ENCODE peak calls at places on chromosomes 7 and 10, in seven cellular contexts. One of them, this sample, is unnamed.

GRCh38 chr10:119293368-119293767 is 86.0 kb downstream of the GRK5 start:
- DNase-seq in T-cell: no peak
- DNase-seq in CD4-positive, alpha-beta T cell: no peak
- DNase-seq in skeletal muscle cell: no peak
- DNase-seq in CD8-positive, alpha-beta T cell: no peak
- DNase-seq in transverse colon: no peak
- DNase-seq in stimulated activated CD8-positive, alpha-beta memory T cell treated with anti-CD3 and anti-CD28 coated beads, Interleukin-7, amount 100 ng/mL, for 48 hours: no peak
- DNase-seq in this sample: no peak

GRCh38 chr10:119567978-119568377 is 25.5 kb upstream of the RGS10 start:
- DNase-seq in T-cell: no peak
- DNase-seq in stimulated activated CD8-positive, alpha-beta memory T cell treated with anti-CD3 and anti-CD28 coated beads, Interleukin-7, amount 100 ng/mL, for 48 hours: no peak
- DNase-seq in CD4-positive, alpha-beta T cell: no peak
- DNase-seq in skeletal muscle cell: no peak
- DNase-seq in CD8-positive, alpha-beta T cell: no peak
- DNase-seq in transverse colon: no peak
- DNase-seq in this sample: no peak

GRCh38 chr7:17097668-17098297 is 200.7 kb upstream of the AHR start:
- DNase-seq in CD8-positive, alpha-beta T cell: no peak
- DNase-seq in stimulated activated CD8-positive, alpha-beta memory T cell treated with anti-CD3 and anti-CD28 coated beads, Interleukin-7, amount 100 ng/mL, for 48 hours: no peak
- DNase-seq in CD4-positive, alpha-beta T cell: no peak
- DNase-seq in transverse colon: no peak
- DNase-seq in skeletal muscle cell: no peak
- DNase-seq in T-cell: no peak
- DNase-seq in this sample: no peak

GRCh38 chr7:28774529-28775057 is 183.5 kb downstream of the TRIL start:
- DNase-seq in CD4-positive, alpha-beta T cell: no peak
- DNase-seq in transverse colon: no peak
- DNase-seq in CD8-positive, alpha-beta T cell: no peak
- DNase-seq in skeletal muscle cell: no peak
- DNase-seq in T-cell: no peak
- DNase-seq in stimulated activated CD8-positive, alpha-beta memory T cell treated with anti-CD3 and anti-CD28 coated beads, Interleukin-7, amount 100 ng/mL, for 48 hours: no peak
- DNase-seq in this sample: no peak

GRCh38 chr10:133176546-133176945 is 16.5 kb downstream of the KNDC1 start:
- DNase-seq in CD8-positive, alpha-beta T cell: no peak
- DNase-seq in transverse colon: no peak
- DNase-seq in skeletal muscle cell: no peak
- DNase-seq in CD4-positive, alpha-beta T cell: no peak
- DNase-seq in T-cell: no peak
- DNase-seq in stimulated activated CD8-positive, alpha-beta memory T cell treated with anti-CD3 and anti-CD28 coated beads, Interleukin-7, amount 100 ng/mL, for 48 hours: no peak
- DNase-seq in this sample: no peak

GRCh38 chr10:35388197-35388596 is 51.9 kb downstream of the CCNY start:
- DNase-seq in stimulated activated CD8-positive, alpha-beta memory T cell treated with anti-CD3 and anti-CD28 coated beads, Interleukin-7, amount 100 ng/mL, for 48 hours: no peak
- DNase-seq in skeletal muscle cell: no peak
- DNase-seq in transverse colon: no peak
- DNase-seq in T-cell: no peak
- DNase-seq in CD8-positive, alpha-beta T cell: no peak
- DNase-seq in CD4-positive, alpha-beta T cell: no peak
- DNase-seq in this sample: no peak

GRCh38 chr10:112402917-112403316 is 29.0 kb downstream of the ACSL5 start:
- DNase-seq in T-cell: no peak
- DNase-seq in transverse colon: no peak
- DNase-seq in CD4-positive, alpha-beta T cell: no peak
- DNase-seq in stimulated activated CD8-positive, alpha-beta memory T cell treated with anti-CD3 and anti-CD28 coated beads, Interleukin-7, amount 100 ng/mL, for 48 hours: no peak
- DNase-seq in CD8-positive, alpha-beta T cell: no peak
- DNase-seq in skeletal muscle cell: no peak
- DNase-seq in this sample: no peak

GRCh38 chr10:113746188-113746950 is 5.1 kb upstream of the PLEKHS1 start:
- DNase-seq in CD8-positive, alpha-beta T cell: no peak
- DNase-seq in transverse colon: peak; percentile 85
- DNase-seq in CD4-positive, alpha-beta T cell: no peak
- DNase-seq in stimulated activated CD8-positive, alpha-beta memory T cell treated with anti-CD3 and anti-CD28 coated beads, Interleukin-7, amount 100 ng/mL, for 48 hours: no peak
- DNase-seq in T-cell: no peak
- DNase-seq in skeletal muscle cell: no peak
- DNase-seq in this sample: peak; percentile 58

GRCh38 chr10:67933199-67933598 is 48.7 kb downstream of the SIRT1 start:
- DNase-seq in stimulated activated CD8-positive, alpha-beta memory T cell treated with anti-CD3 and anti-CD28 coated beads, Interleukin-7, amount 100 ng/mL, for 48 hours: no peak
- DNase-seq in CD8-positive, alpha-beta T cell: no peak
- DNase-seq in skeletal muscle cell: no peak
- DNase-seq in T-cell: no peak
- DNase-seq in transverse colon: no peak
- DNase-seq in CD4-positive, alpha-beta T cell: no peak
- DNase-seq in this sample: no peak

GRCh38 chr10:24579911-24580310 is 143.8 kb downstream of the ARHGAP21 start:
- DNase-seq in skeletal muscle cell: no peak
- DNase-seq in T-cell: no peak
- DNase-seq in stimulated activated CD8-positive, alpha-beta memory T cell treated with anti-CD3 and anti-CD28 coated beads, Interleukin-7, amount 100 ng/mL, for 48 hours: no peak
- DNase-seq in CD8-positive, alpha-beta T cell: no peak
- DNase-seq in transverse colon: no peak
- DNase-seq in CD4-positive, alpha-beta T cell: no peak
- DNase-seq in this sample: no peak

GRCh38 chr7:85186083-85186520 is 754 bp downstream of the SEMA3D start:
- DNase-seq in stimulated activated CD8-positive, alpha-beta memory T cell treated with anti-CD3 and anti-CD28 coated beads, Interleukin-7, amount 100 ng/mL, for 48 hours: no peak
- DNase-seq in CD8-positive, alpha-beta T cell: no peak
- DNase-seq in CD4-positive, alpha-beta T cell: no peak
- DNase-seq in skeletal muscle cell: no peak
- DNase-seq in transverse colon: peak; percentile 8
- DNase-seq in T-cell: no peak
- DNase-seq in this sample: no peak

GRCh38 chr7:136294977-136295376 is 317.8 kb upstream of the MTPN start:
- DNase-seq in stimulated activated CD8-positive, alpha-beta memory T cell treated with anti-CD3 and anti-CD28 coated beads, Interleukin-7, amount 100 ng/mL, for 48 hours: no peak
- DNase-seq in CD4-positive, alpha-beta T cell: no peak
- DNase-seq in CD8-positive, alpha-beta T cell: no peak
- DNase-seq in skeletal muscle cell: no peak
- DNase-seq in transverse colon: no peak
- DNase-seq in T-cell: no peak
- DNase-seq in this sample: no peak

GRCh38 chr7:128946936-128947830 is 9.5 kb downstream of the IRF5 start:
- DNase-seq in skeletal muscle cell: no peak
- DNase-seq in CD8-positive, alpha-beta T cell: no peak
- DNase-seq in CD4-positive, alpha-beta T cell: no peak
- DNase-seq in transverse colon: no peak
- DNase-seq in stimulated activated CD8-positive, alpha-beta memory T cell treated with anti-CD3 and anti-CD28 coated beads, Interleukin-7, amount 100 ng/mL, for 48 hours: no peak
- DNase-seq in T-cell: no peak
- DNase-seq in this sample: no peak

GRCh38 chr10:44981172-44982113 is 2.8 kb upstream of the DEPP1 start:
- DNase-seq in T-cell: no peak
- DNase-seq in transverse colon: no peak
- DNase-seq in CD8-positive, alpha-beta T cell: no peak
- DNase-seq in skeletal muscle cell: peak; percentile 76
- DNase-seq in stimulated activated CD8-positive, alpha-beta memory T cell treated with anti-CD3 and anti-CD28 coated beads, Interleukin-7, amount 100 ng/mL, for 48 hours: no peak
- DNase-seq in CD4-positive, alpha-beta T cell: no peak
- DNase-seq in this sample: peak; percentile 82

GRCh38 chr10:60123172-60123571 is 216.8 kb upstream of the CCDC6 start:
- DNase-seq in CD8-positive, alpha-beta T cell: no peak
- DNase-seq in skeletal muscle cell: peak; percentile 48
- DNase-seq in T-cell: no peak
- DNase-seq in transverse colon: no peak
- DNase-seq in CD4-positive, alpha-beta T cell: no peak
- DNase-seq in stimulated activated CD8-positive, alpha-beta memory T cell treated with anti-CD3 and anti-CD28 coated beads, Interleukin-7, amount 100 ng/mL, for 48 hours: no peak
- DNase-seq in this sample: peak; percentile 60

GRCh38 chr10:118754132-118754555 is 626 bp downstream of the CACUL1 start:
- DNase-seq in skeletal muscle cell: no peak
- DNase-seq in T-cell: peak; percentile 23
- DNase-seq in transverse colon: peak; percentile 34
- DNase-seq in CD4-positive, alpha-beta T cell: peak; percentile 27
- DNase-seq in stimulated activated CD8-positive, alpha-beta memory T cell treated with anti-CD3 and anti-CD28 coated beads, Interleukin-7, amount 100 ng/mL, for 48 hours: peak; percentile 6
- DNase-seq in CD8-positive, alpha-beta T cell: peak; percentile 13
- DNase-seq in this sample: no peak

GRCh38 chr10:125700355-125700911 is 17.5 kb upstream of the TEX36 start:
- DNase-seq in skeletal muscle cell: peak; percentile 5
- DNase-seq in CD4-positive, alpha-beta T cell: no peak
- DNase-seq in stimulated activated CD8-positive, alpha-beta memory T cell treated with anti-CD3 and anti-CD28 coated beads, Interleukin-7, amount 100 ng/mL, for 48 hours: no peak
- DNase-seq in transverse colon: no peak
- DNase-seq in CD8-positive, alpha-beta T cell: no peak
- DNase-seq in T-cell: no peak
- DNase-seq in this sample: no peak

GRCh38 chr7:84304407-84304806 is 109.8 kb upstream of the SEMA3A start:
- DNase-seq in skeletal muscle cell: no peak
- DNase-seq in CD8-positive, alpha-beta T cell: no peak
- DNase-seq in stimulated activated CD8-positive, alpha-beta memory T cell treated with anti-CD3 and anti-CD28 coated beads, Interleukin-7, amount 100 ng/mL, for 48 hours: no peak
- DNase-seq in CD4-positive, alpha-beta T cell: no peak
- DNase-seq in T-cell: no peak
- DNase-seq in transverse colon: no peak
- DNase-seq in this sample: no peak

GRCh38 chr7:155398944-155399343 is 59.0 kb upstream of the EN2 start:
- DNase-seq in skeletal muscle cell: no peak
- DNase-seq in CD8-positive, alpha-beta T cell: no peak
- DNase-seq in transverse colon: no peak
- DNase-seq in stimulated activated CD8-positive, alpha-beta memory T cell treated with anti-CD3 and anti-CD28 coated beads, Interleukin-7, amount 100 ng/mL, for 48 hours: no peak
- DNase-seq in CD4-positive, alpha-beta T cell: no peak
- DNase-seq in T-cell: no peak
- DNase-seq in this sample: no peak

This sample was measured in HS-5.